ENCODE peak calls at places on chromosomes 6 and 20, in seven cellular contexts. One of them, this sample, is unnamed.
A peak's percentile ranks its signal among the peaks of the same experiment; 100 is the strongest.

GRCh38 chr6:113128020-113128419 is 729.1 kb upstream of the MARCKS start:
- DNase-seq in astrocyte of the spinal cord: no peak
- DNase-seq in non-pigmented ciliary epithelial cell: no peak
- DNase-seq in mucosa of gallbladder: no peak
- DNase-seq in activated CD4-positive, alpha-beta T cell treated with anti-CD3 and anti-CD28 coated beads, Interleukin-2, amount 50 U/mL, for 24 hours: no peak
- DNase-seq in effector CD4-positive, alpha-beta T cell: no peak
- DNase-seq in stimulated activated CD8-positive, alpha-beta memory T cell treated with anti-CD3 and anti-CD28 coated beads, Interleukin-2, amount 100 ng/mL, for 1 hour: no peak
- DNase-seq in this sample: no peak

GRCh38 chr20:62603021-62603906 is 39.0 kb upstream of the SLCO4A1 start:
- DNase-seq in astrocyte of the spinal cord: peak; percentile 64
- DNase-seq in non-pigmented ciliary epithelial cell: peak; percentile 11
- DNase-seq in mucosa of gallbladder: peak; percentile 59
- DNase-seq in activated CD4-positive, alpha-beta T cell treated with anti-CD3 and anti-CD28 coated beads, Interleukin-2, amount 50 U/mL, for 24 hours: no peak
- DNase-seq in effector CD4-positive, alpha-beta T cell: no peak
- DNase-seq in stimulated activated CD8-positive, alpha-beta memory T cell treated with anti-CD3 and anti-CD28 coated beads, Interleukin-2, amount 100 ng/mL, for 1 hour: no peak
- DNase-seq in this sample: no peak

GRCh38 chr6:128538763-128539162 is 18.4 kb upstream of the PTPRK start:
- DNase-seq in astrocyte of the spinal cord: no peak
- DNase-seq in non-pigmented ciliary epithelial cell: no peak
- DNase-seq in mucosa of gallbladder: no peak
- DNase-seq in activated CD4-positive, alpha-beta T cell treated with anti-CD3 and anti-CD28 coated beads, Interleukin-2, amount 50 U/mL, for 24 hours: no peak
- DNase-seq in effector CD4-positive, alpha-beta T cell: no peak
- DNase-seq in stimulated activated CD8-positive, alpha-beta memory T cell treated with anti-CD3 and anti-CD28 coated beads, Interleukin-2, amount 100 ng/mL, for 1 hour: no peak
- DNase-seq in this sample: no peak

GRCh38 chr6:125201961-125202729 is 48.6 kb downstream of the TPD52L1 start:
- DNase-seq in astrocyte of the spinal cord: peak; percentile 94
- DNase-seq in non-pigmented ciliary epithelial cell: peak; percentile 88
- DNase-seq in mucosa of gallbladder: peak; percentile 69
- DNase-seq in activated CD4-positive, alpha-beta T cell treated with anti-CD3 and anti-CD28 coated beads, Interleukin-2, amount 50 U/mL, for 24 hours: no peak
- DNase-seq in effector CD4-positive, alpha-beta T cell: no peak
- DNase-seq in stimulated activated CD8-positive, alpha-beta memory T cell treated with anti-CD3 and anti-CD28 coated beads, Interleukin-2, amount 100 ng/mL, for 1 hour: no peak
- DNase-seq in this sample: no peak

GRCh38 chr6:572596-573265 is 84.2 kb downstream of the HUS1B start:
- DNase-seq in astrocyte of the spinal cord: no peak
- DNase-seq in non-pigmented ciliary epithelial cell: no peak
- DNase-seq in mucosa of gallbladder: no peak
- DNase-seq in activated CD4-positive, alpha-beta T cell treated with anti-CD3 and anti-CD28 coated beads, Interleukin-2, amount 50 U/mL, for 24 hours: no peak
- DNase-seq in effector CD4-positive, alpha-beta T cell: no peak
- DNase-seq in stimulated activated CD8-positive, alpha-beta memory T cell treated with anti-CD3 and anti-CD28 coated beads, Interleukin-2, amount 100 ng/mL, for 1 hour: no peak
- DNase-seq in this sample: no peak

GRCh38 chr6:11851405-11851804 is 72.8 kb upstream of the ADTRP start:
- DNase-seq in astrocyte of the spinal cord: peak; percentile 71
- DNase-seq in non-pigmented ciliary epithelial cell: no peak
- DNase-seq in mucosa of gallbladder: no peak
- DNase-seq in activated CD4-positive, alpha-beta T cell treated with anti-CD3 and anti-CD28 coated beads, Interleukin-2, amount 50 U/mL, for 24 hours: no peak
- DNase-seq in effector CD4-positive, alpha-beta T cell: no peak
- DNase-seq in stimulated activated CD8-positive, alpha-beta memory T cell treated with anti-CD3 and anti-CD28 coated beads, Interleukin-2, amount 100 ng/mL, for 1 hour: no peak
- DNase-seq in this sample: no peak

GRCh38 chr6:33197431-33198048 is 2.9 kb downstream of the RXRB start:
- DNase-seq in astrocyte of the spinal cord: peak; percentile 54
- DNase-seq in non-pigmented ciliary epithelial cell: no peak
- DNase-seq in mucosa of gallbladder: no peak
- DNase-seq in activated CD4-positive, alpha-beta T cell treated with anti-CD3 and anti-CD28 coated beads, Interleukin-2, amount 50 U/mL, for 24 hours: no peak
- DNase-seq in effector CD4-positive, alpha-beta T cell: no peak
- DNase-seq in stimulated activated CD8-positive, alpha-beta memory T cell treated with anti-CD3 and anti-CD28 coated beads, Interleukin-2, amount 100 ng/mL, for 1 hour: no peak
- DNase-seq in this sample: no peak

GRCh38 chr20:2859330-2860121 is 13.8 kb upstream of the PTPRA start:
- DNase-seq in astrocyte of the spinal cord: peak; percentile 55
- DNase-seq in non-pigmented ciliary epithelial cell: no peak
- DNase-seq in mucosa of gallbladder: no peak
- DNase-seq in activated CD4-positive, alpha-beta T cell treated with anti-CD3 and anti-CD28 coated beads, Interleukin-2, amount 50 U/mL, for 24 hours: no peak
- DNase-seq in effector CD4-positive, alpha-beta T cell: no peak
- DNase-seq in stimulated activated CD8-positive, alpha-beta memory T cell treated with anti-CD3 and anti-CD28 coated beads, Interleukin-2, amount 100 ng/mL, for 1 hour: no peak
- DNase-seq in this sample: no peak

GRCh38 chr6:12485226-12485764 is 195.1 kb downstream of the EDN1 start:
- DNase-seq in astrocyte of the spinal cord: no peak
- DNase-seq in non-pigmented ciliary epithelial cell: no peak
- DNase-seq in mucosa of gallbladder: no peak
- DNase-seq in activated CD4-positive, alpha-beta T cell treated with anti-CD3 and anti-CD28 coated beads, Interleukin-2, amount 50 U/mL, for 24 hours: no peak
- DNase-seq in effector CD4-positive, alpha-beta T cell: no peak
- DNase-seq in stimulated activated CD8-positive, alpha-beta memory T cell treated with anti-CD3 and anti-CD28 coated beads, Interleukin-2, amount 100 ng/mL, for 1 hour: no peak
- DNase-seq in this sample: no peak

GRCh38 chr6:94785514-94785913 is 791.8 kb upstream of the MANEA start:
- DNase-seq in astrocyte of the spinal cord: no peak
- DNase-seq in non-pigmented ciliary epithelial cell: no peak
- DNase-seq in mucosa of gallbladder: no peak
- DNase-seq in activated CD4-positive, alpha-beta T cell treated with anti-CD3 and anti-CD28 coated beads, Interleukin-2, amount 50 U/mL, for 24 hours: no peak
- DNase-seq in effector CD4-positive, alpha-beta T cell: no peak
- DNase-seq in stimulated activated CD8-positive, alpha-beta memory T cell treated with anti-CD3 and anti-CD28 coated beads, Interleukin-2, amount 100 ng/mL, for 1 hour: no peak
- DNase-seq in this sample: no peak

GRCh38 chr20:58892126-58892931 is 39.8 kb downstream of the GNAS start:
- DNase-seq in astrocyte of the spinal cord: peak; percentile 59
- DNase-seq in non-pigmented ciliary epithelial cell: no peak
- DNase-seq in mucosa of gallbladder: peak; percentile 60
- DNase-seq in activated CD4-positive, alpha-beta T cell treated with anti-CD3 and anti-CD28 coated beads, Interleukin-2, amount 50 U/mL, for 24 hours: peak; percentile 57
- DNase-seq in effector CD4-positive, alpha-beta T cell: peak; percentile 61
- DNase-seq in stimulated activated CD8-positive, alpha-beta memory T cell treated with anti-CD3 and anti-CD28 coated beads, Interleukin-2, amount 100 ng/mL, for 1 hour: peak; percentile 62
- DNase-seq in this sample: peak; percentile 59

GRCh38 chr6:144410059-144410458 is 124.9 kb downstream of the UTRN start:
- DNase-seq in astrocyte of the spinal cord: no peak
- DNase-seq in non-pigmented ciliary epithelial cell: no peak
- DNase-seq in mucosa of gallbladder: no peak
- DNase-seq in activated CD4-positive, alpha-beta T cell treated with anti-CD3 and anti-CD28 coated beads, Interleukin-2, amount 50 U/mL, for 24 hours: no peak
- DNase-seq in effector CD4-positive, alpha-beta T cell: no peak
- DNase-seq in stimulated activated CD8-positive, alpha-beta memory T cell treated with anti-CD3 and anti-CD28 coated beads, Interleukin-2, amount 100 ng/mL, for 1 hour: no peak
- DNase-seq in this sample: no peak

GRCh38 chr6:91376686-91377085 is 789.8 kb upstream of the MAP3K7 start:
- DNase-seq in astrocyte of the spinal cord: no peak
- DNase-seq in non-pigmented ciliary epithelial cell: no peak
- DNase-seq in mucosa of gallbladder: peak; percentile 63
- DNase-seq in activated CD4-positive, alpha-beta T cell treated with anti-CD3 and anti-CD28 coated beads, Interleukin-2, amount 50 U/mL, for 24 hours: no peak
- DNase-seq in effector CD4-positive, alpha-beta T cell: no peak
- DNase-seq in stimulated activated CD8-positive, alpha-beta memory T cell treated with anti-CD3 and anti-CD28 coated beads, Interleukin-2, amount 100 ng/mL, for 1 hour: no peak
- DNase-seq in this sample: no peak

GRCh38 chr20:18837710-18838109 is 24.1 kb downstream of the SCP2D1 start:
- DNase-seq in astrocyte of the spinal cord: no peak
- DNase-seq in non-pigmented ciliary epithelial cell: no peak
- DNase-seq in mucosa of gallbladder: no peak
- DNase-seq in activated CD4-positive, alpha-beta T cell treated with anti-CD3 and anti-CD28 coated beads, Interleukin-2, amount 50 U/mL, for 24 hours: no peak
- DNase-seq in effector CD4-positive, alpha-beta T cell: no peak
- DNase-seq in stimulated activated CD8-positive, alpha-beta memory T cell treated with anti-CD3 and anti-CD28 coated beads, Interleukin-2, amount 100 ng/mL, for 1 hour: no peak
- DNase-seq in this sample: no peak

GRCh38 chr6:113281014-113281810 is 575.9 kb upstream of the MARCKS start:
- DNase-seq in astrocyte of the spinal cord: peak; percentile 73
- DNase-seq in non-pigmented ciliary epithelial cell: peak; percentile 32
- DNase-seq in mucosa of gallbladder: no peak
- DNase-seq in activated CD4-positive, alpha-beta T cell treated with anti-CD3 and anti-CD28 coated beads, Interleukin-2, amount 50 U/mL, for 24 hours: no peak
- DNase-seq in effector CD4-positive, alpha-beta T cell: no peak
- DNase-seq in stimulated activated CD8-positive, alpha-beta memory T cell treated with anti-CD3 and anti-CD28 coated beads, Interleukin-2, amount 100 ng/mL, for 1 hour: no peak
- DNase-seq in this sample: no peak

GRCh38 chr6:27873101-27874030 is 38.8 kb downstream of the OR2B2 start:
- DNase-seq in astrocyte of the spinal cord: peak; percentile 90
- DNase-seq in non-pigmented ciliary epithelial cell: no peak
- DNase-seq in mucosa of gallbladder: peak; percentile 79
- DNase-seq in activated CD4-positive, alpha-beta T cell treated with anti-CD3 and anti-CD28 coated beads, Interleukin-2, amount 50 U/mL, for 24 hours: no peak
- DNase-seq in effector CD4-positive, alpha-beta T cell: peak; percentile 49
- DNase-seq in stimulated activated CD8-positive, alpha-beta memory T cell treated with anti-CD3 and anti-CD28 coated beads, Interleukin-2, amount 100 ng/mL, for 1 hour: no peak
- DNase-seq in this sample: no peak

GRCh38 chr20:5770987-5771318 is 20.8 kb downstream of the SHLD1 start:
- DNase-seq in astrocyte of the spinal cord: no peak
- DNase-seq in non-pigmented ciliary epithelial cell: no peak
- DNase-seq in mucosa of gallbladder: no peak
- DNase-seq in activated CD4-positive, alpha-beta T cell treated with anti-CD3 and anti-CD28 coated beads, Interleukin-2, amount 50 U/mL, for 24 hours: no peak
- DNase-seq in effector CD4-positive, alpha-beta T cell: no peak
- DNase-seq in stimulated activated CD8-positive, alpha-beta memory T cell treated with anti-CD3 and anti-CD28 coated beads, Interleukin-2, amount 100 ng/mL, for 1 hour: no peak
- DNase-seq in this sample: no peak

GRCh38 chr20:17494201-17494600 is 37.0 kb downstream of the BFSP1 start:
- DNase-seq in astrocyte of the spinal cord: no peak
- DNase-seq in non-pigmented ciliary epithelial cell: no peak
- DNase-seq in mucosa of gallbladder: no peak
- DNase-seq in activated CD4-positive, alpha-beta T cell treated with anti-CD3 and anti-CD28 coated beads, Interleukin-2, amount 50 U/mL, for 24 hours: no peak
- DNase-seq in effector CD4-positive, alpha-beta T cell: no peak
- DNase-seq in stimulated activated CD8-positive, alpha-beta memory T cell treated with anti-CD3 and anti-CD28 coated beads, Interleukin-2, amount 100 ng/mL, for 1 hour: no peak
- DNase-seq in this sample: no peak

GRCh38 chr20:4546786-4547185 is 174.9 kb upstream of the PRND start:
- DNase-seq in astrocyte of the spinal cord: peak; percentile 79
- DNase-seq in non-pigmented ciliary epithelial cell: peak; percentile 73
- DNase-seq in mucosa of gallbladder: no peak
- DNase-seq in activated CD4-positive, alpha-beta T cell treated with anti-CD3 and anti-CD28 coated beads, Interleukin-2, amount 50 U/mL, for 24 hours: no peak
- DNase-seq in effector CD4-positive, alpha-beta T cell: no peak
- DNase-seq in stimulated activated CD8-positive, alpha-beta memory T cell treated with anti-CD3 and anti-CD28 coated beads, Interleukin-2, amount 100 ng/mL, for 1 hour: no peak
- DNase-seq in this sample: no peak

GRCh38 chr6:6466967-6467761 is 121.4 kb upstream of the LY86 start:
- DNase-seq in astrocyte of the spinal cord: peak; percentile 2
- DNase-seq in non-pigmented ciliary epithelial cell: no peak
- DNase-seq in mucosa of gallbladder: no peak
- DNase-seq in activated CD4-positive, alpha-beta T cell treated with anti-CD3 and anti-CD28 coated beads, Interleukin-2, amount 50 U/mL, for 24 hours: no peak
- DNase-seq in effector CD4-positive, alpha-beta T cell: no peak
- DNase-seq in stimulated activated CD8-positive, alpha-beta memory T cell treated with anti-CD3 and anti-CD28 coated beads, Interleukin-2, amount 100 ng/mL, for 1 hour: no peak
- DNase-seq in this sample: no peak

GRCh38 chr6:85591207-85591606 is 2.5 kb downstream of the SNX14 start:
- DNase-seq in astrocyte of the spinal cord: no peak
- DNase-seq in non-pigmented ciliary epithelial cell: no peak
- DNase-seq in mucosa of gallbladder: no peak
- DNase-seq in activated CD4-positive, alpha-beta T cell treated with anti-CD3 and anti-CD28 coated beads, Interleukin-2, amount 50 U/mL, for 24 hours: no peak
- DNase-seq in effector CD4-positive, alpha-beta T cell: no peak
- DNase-seq in stimulated activated CD8-positive, alpha-beta memory T cell treated with anti-CD3 and anti-CD28 coated beads, Interleukin-2, amount 100 ng/mL, for 1 hour: no peak
- DNase-seq in this sample: no peak

GRCh38 chr6:13624871-13625288 is 9.7 kb downstream of the NOL7 start:
- DNase-seq in astrocyte of the spinal cord: peak; percentile 14
- DNase-seq in non-pigmented ciliary epithelial cell: no peak
- DNase-seq in mucosa of gallbladder: no peak
- DNase-seq in activated CD4-positive, alpha-beta T cell treated with anti-CD3 and anti-CD28 coated beads, Interleukin-2, amount 50 U/mL, for 24 hours: no peak
- DNase-seq in effector CD4-positive, alpha-beta T cell: peak; percentile 6
- DNase-seq in stimulated activated CD8-positive, alpha-beta memory T cell treated with anti-CD3 and anti-CD28 coated beads, Interleukin-2, amount 100 ng/mL, for 1 hour: no peak
- DNase-seq in this sample: no peak

GRCh38 chr6:134936927-134937326 is 13.0 kb downstream of the ALDH8A1 start:
- DNase-seq in astrocyte of the spinal cord: peak; percentile 75
- DNase-seq in non-pigmented ciliary epithelial cell: peak; percentile 28
- DNase-seq in mucosa of gallbladder: no peak
- DNase-seq in activated CD4-positive, alpha-beta T cell treated with anti-CD3 and anti-CD28 coated beads, Interleukin-2, amount 50 U/mL, for 24 hours: no peak
- DNase-seq in effector CD4-positive, alpha-beta T cell: no peak
- DNase-seq in stimulated activated CD8-positive, alpha-beta memory T cell treated with anti-CD3 and anti-CD28 coated beads, Interleukin-2, amount 100 ng/mL, for 1 hour: no peak
- DNase-seq in this sample: no peak

GRCh38 chr6:107657755-107658461 is 166.2 kb downstream of the SCML4 start:
- DNase-seq in astrocyte of the spinal cord: peak; percentile 85
- DNase-seq in non-pigmented ciliary epithelial cell: no peak
- DNase-seq in mucosa of gallbladder: peak; percentile 59
- DNase-seq in activated CD4-positive, alpha-beta T cell treated with anti-CD3 and anti-CD28 coated beads, Interleukin-2, amount 50 U/mL, for 24 hours: no peak
- DNase-seq in effector CD4-positive, alpha-beta T cell: peak; percentile 7
- DNase-seq in stimulated activated CD8-positive, alpha-beta memory T cell treated with anti-CD3 and anti-CD28 coated beads, Interleukin-2, amount 100 ng/mL, for 1 hour: peak; percentile 21
- DNase-seq in this sample: no peak

This sample was measured in activated naive CD8-positive, alpha-beta T cell treated with anti-CD3 and anti-CD28 coated beads, Interleukin-2, amount 50 U/mL, for 16 hours.